ENCODE peak calls at places on chromosome X, in eight cellular contexts. X is stimulated activated CD8-positive, alpha-beta memory T cell treated with anti-CD3 and anti-CD28 coated beads, Interleukin-15, amount 100 ng/mL, for 1 hour; Q is head of caudate nucleus; M is iris pigment epithelial cell; E is PC-3; L is AG08396; Y is fibroblast of mammary gland; F is pons. I is an unnamed sample.

GRCh38 chrX:19791562-19791961 is 95.8 kb downstream of the SH3KBP1 start:
- DNase-seq in X (no peak), Q (no peak), M (peak; percentile 85), E (no peak), L (no peak), Y (peak; percentile 59), F (no peak), I (peak; percentile 11)

GRCh38 chrX:124829930-124830329 is 483.6 kb downstream of the SH2D1A start:
- DNase-seq in X (no peak), Q (no peak), M (no peak), E (no peak), L (no peak), Y (no peak), F (no peak), I (peak; percentile 22)

GRCh38 chrX:40171513-40172168 is 73.9 kb upstream of the BCOR start:
- DNase-seq in X (no peak), Q (no peak), M (peak; percentile 55), E (peak; percentile 36), L (peak; percentile 58), Y (no peak), F (no peak), I (no peak)

GRCh38 chrX:53190363-53190960 is 34.5 kb downstream of the KDM5C start:
- DNase-seq in X (no peak), Q (no peak), M (no peak), E (no peak), L (no peak), Y (peak; percentile 11), F (no peak), I (peak; percentile 1)

GRCh38 chrX:41051303-41051702 is 33.9 kb upstream of the USP9X start:
- DNase-seq in X (no peak), Q (no peak), M (no peak), E (peak; percentile 46), L (no peak), Y (no peak), F (no peak), I (no peak)

GRCh38 chrX:71938371-71938770 is 27.7 kb downstream of the NHSL2 start:
- DNase-seq in X (no peak), Q (no peak), M (no peak), E (no peak), L (no peak), Y (no peak), F (no peak), I (no peak)

GRCh38 chrX:15059488-15059887 is 186.3 kb downstream of the MOSPD2 start:
- DNase-seq in X (no peak), Q (no peak), M (no peak), E (peak; percentile 7), L (no peak), Y (no peak), F (peak; percentile 12), I (no peak)

GRCh38 chrX:49103637-49104036 is 19.9 kb downstream of the GPKOW start:
- DNase-seq in X (no peak), Q (no peak), M (no peak), E (no peak), L (no peak), Y (no peak), F (no peak), I (no peak)

GRCh38 chrX:27446423-27446822 is 16.7 kb downstream of the PPP4R3C start:
- DNase-seq in X (no peak), Q (no peak), M (peak; percentile 0), E (no peak), L (no peak), Y (no peak), F (no peak), I (no peak)

GRCh38 chrX:154098551-154098950 is 1.0 kb upstream of the MECP2 start:
- DNase-seq in X (no peak), Q (no peak), M (no peak), E (no peak), L (no peak), Y (no peak), F (no peak), I (no peak)

GRCh38 chrX:78652971-78653822 is 5.9 kb downstream of the RTL3 start:
- DNase-seq in X (no peak), Q (no peak), M (peak; percentile 87), E (peak; percentile 88), L (peak; percentile 44), Y (peak; percentile 84), F (peak; percentile 1), I (peak; percentile 77)

GRCh38 chrX:123959281-123960063 is 2.0 kb upstream of the STAG2 start:
- DNase-seq in X (no peak), Q (peak; percentile 27), M (peak; percentile 34), E (peak; percentile 43), L (peak; percentile 14), Y (peak; percentile 34), F (peak; percentile 38), I (no peak)

GRCh38 chrX:120857240-120857639 is 18.4 kb downstream of the CT47B1 start:
- DNase-seq in X (no peak), Q (no peak), M (no peak), E (peak; percentile 51), L (no peak), Y (peak; percentile 2), F (no peak), I (peak; percentile 0)

GRCh38 chrX:30065226-30065625 is 150.1 kb upstream of the MAGEB2 start:
- DNase-seq in X (no peak), Q (no peak), M (peak; percentile 59), E (peak; percentile 27), L (no peak), Y (no peak), F (no peak), I (no peak)

GRCh38 chrX:27765718-27766117 is 42.1 kb upstream of the MAGEB10 start:
- DNase-seq in X (no peak), Q (no peak), M (no peak), E (no peak), L (no peak), Y (no peak), F (no peak), I (no peak)

GRCh38 chrX:107576841-107577240 is 51.5 kb upstream of the PRPS1 start:
- DNase-seq in X (no peak), Q (no peak), M (no peak), E (no peak), L (no peak), Y (no peak), F (no peak), I (no peak)

GRCh38 chrX:101291204-101291603 is at the start of gene TAF7L:
- DNase-seq in X (no peak), Q (no peak), M (peak; percentile 5), E (no peak), L (no peak), Y (peak; percentile 3), F (no peak), I (no peak)

GRCh38 chrX:135498236-135498635 is 22.2 kb upstream of the INTS6L start:
- DNase-seq in X (no peak), Q (no peak), M (no peak), E (no peak), L (no peak), Y (no peak), F (no peak), I (no peak)

GRCh38 chrX:118507766-118508165 is 12.2 kb downstream of the DOCK11 start:
- DNase-seq in X (no peak), Q (no peak), M (no peak), E (no peak), L (no peak), Y (peak; percentile 55), F (no peak), I (peak; percentile 24)

GRCh38 chrX:153061732-153062131 is 5.5 kb downstream of the PNMA3 start:
- DNase-seq in X (no peak), Q (no peak), M (peak; percentile 55), E (peak; percentile 71), L (peak; percentile 68), Y (peak; percentile 63), F (no peak), I (peak; percentile 69)

GRCh38 chrX:70979136-70979762 is 48.4 kb upstream of the SLC7A3 start:
- DNase-seq in X (no peak), Q (no peak), M (peak; percentile 60), E (peak; percentile 41), L (peak; percentile 24), Y (peak; percentile 46), F (peak; percentile 5), I (peak; percentile 20)

GRCh38 chrX:39251995-39252394 is 450.7 kb downstream of the MID1IP1 start:
- DNase-seq in X (no peak), Q (no peak), M (no peak), E (no peak), L (no peak), Y (no peak), F (no peak), I (no peak)

I was measured in bronchial epithelial cell.